ENCODE peak calls at places on chromosomes 13 and 19, in seven cellular contexts. C is substantia nigra; U is stimulated activated CD4-positive, alpha-beta T cell treated with anti-CD3 and anti-CD28 coated beads, Interleukin-4, amount 100 ng/mL, for 1 hour; D is aorta; Z is frontal cortex; N is activated naive CD8-positive, alpha-beta T cell treated with anti-CD3 and anti-CD28 coated beads for 36 hours; I is NCI-H510A. X is an unnamed sample.

GRCh38 chr13:114151565-114152284 is 19.3 kb upstream of the RASA3 start:
- DNase-seq in C (no peak), U (peak; percentile 58), D (peak; percentile 70), Z (no peak), N (peak; percentile 63), I (peak; percentile 53), X (peak; percentile 78)

GRCh38 chr13:111371211-111371610 is 50.8 kb downstream of the TEX29 start:
- DNase-seq in C (no peak), U (no peak), D (no peak), Z (no peak), N (no peak), I (no peak), X (no peak)

GRCh38 chr19:39941615-39942507 is 7.4 kb upstream of the FCGBP start:
- DNase-seq in C (no peak), U (peak; percentile 21), D (no peak), Z (no peak), N (peak; percentile 58), I (no peak), X (no peak)

GRCh38 chr19:6891761-6892385 is 4.5 kb downstream of the ADGRE1 start:
- DNase-seq in C (no peak), U (no peak), D (no peak), Z (peak; percentile 14), N (no peak), I (no peak), X (no peak)

GRCh38 chr13:40306817-40307216 is 359.6 kb downstream of the FOXO1 start:
- DNase-seq in C (no peak), U (peak; percentile 21), D (no peak), Z (no peak), N (peak; percentile 24), I (no peak), X (no peak)

GRCh38 chr19:7690779-7691258 is 10.2 kb downstream of the TRAPPC5 start:
- DNase-seq in C (no peak), U (no peak), D (no peak), Z (no peak), N (no peak), I (no peak), X (no peak)

GRCh38 chr13:81639984-81640582 is 1299.2 kb upstream of the SPRY2 start:
- DNase-seq in C (no peak), U (no peak), D (no peak), Z (no peak), N (no peak), I (no peak), X (no peak)

GRCh38 chr13:114020750-114021463 is 47.0 kb upstream of the C13orf46 start:
- DNase-seq in C (no peak), U (no peak), D (peak; percentile 50), Z (no peak), N (no peak), I (no peak), X (no peak)

GRCh38 chr13:84139561-84140158 is 257.4 kb upstream of the SLITRK1 start:
- DNase-seq in C (no peak), U (no peak), D (no peak), Z (no peak), N (no peak), I (no peak), X (no peak)

GRCh38 chr19:23996549-23996948 is 81.9 kb downstream of the ZNF726 start:
- DNase-seq in C (no peak), U (no peak), D (no peak), Z (no peak), N (peak; percentile 10), I (no peak), X (no peak)

GRCh38 chr13:99432637-99433542 is 68.4 kb upstream of the TM9SF2 start:
- DNase-seq in C (peak; percentile 28), U (peak; percentile 85), D (peak; percentile 86), Z (peak; percentile 55), N (peak; percentile 93), I (no peak), X (peak; percentile 94)

GRCh38 chr13:26474286-26474685 is 83.2 kb upstream of the WASF3 start:
- DNase-seq in C (no peak), U (no peak), D (no peak), Z (no peak), N (no peak), I (no peak), X (no peak)

GRCh38 chr19:15779756-15780476 is 7.5 kb upstream of the OR10H5 start:
- DNase-seq in C (peak; percentile 89), U (no peak), D (peak; percentile 92), Z (peak; percentile 58), N (no peak), I (no peak), X (peak; percentile 88)

GRCh38 chr19:56170261-56170660 is 5.5 kb upstream of the GALP start:
- DNase-seq in C (no peak), U (no peak), D (no peak), Z (no peak), N (no peak), I (peak; percentile 66), X (no peak)

GRCh38 chr13:19818223-19818842 is 35.6 kb upstream of the PSPC1 start:
- DNase-seq in C (peak; percentile 9), U (peak; percentile 34), D (peak; percentile 77), Z (no peak), N (peak; percentile 45), I (no peak), X (no peak)

GRCh38 chr19:56976995-56977906 is 136.7 kb upstream of the PEG3 start:
- DNase-seq in C (no peak), U (no peak), D (no peak), Z (no peak), N (no peak), I (no peak), X (no peak)

GRCh38 chr19:4043410-4043809 is 23.3 kb downstream of the ZBTB7A start:
- DNase-seq in C (no peak), U (no peak), D (no peak), Z (no peak), N (no peak), I (no peak), X (no peak)

GRCh38 chr19:16946951-16947940 is 58.4 kb downstream of the F2RL3 start:
- DNase-seq in C (no peak), U (no peak), D (no peak), Z (no peak), N (no peak), I (no peak), X (peak; percentile 74)

GRCh38 chr13:50326271-50326670 is 311.0 kb downstream of the KCNRG start:
- DNase-seq in C (no peak), U (no peak), D (no peak), Z (no peak), N (no peak), I (no peak), X (no peak)

GRCh38 chr13:112374271-112374670 is 1.9 kb upstream of the SPACA7 start:
- DNase-seq in C (no peak), U (no peak), D (no peak), Z (no peak), N (no peak), I (no peak), X (peak; percentile 58)

GRCh38 chr13:52127378-52127777 is 1.5 kb downstream of the NEK5 start:
- DNase-seq in C (no peak), U (no peak), D (no peak), Z (no peak), N (no peak), I (no peak), X (no peak)

GRCh38 chr13:108227651-108228272 is 9.6 kb downstream of the ABHD13 start:
- DNase-seq in C (no peak), U (no peak), D (no peak), Z (no peak), N (no peak), I (no peak), X (no peak)

GRCh38 chr13:46953331-46953730 is 56.5 kb upstream of the HTR2A start:
- DNase-seq in C (no peak), U (no peak), D (no peak), Z (no peak), N (no peak), I (no peak), X (no peak)

GRCh38 chr19:53091413-53091812 is 11.8 kb downstream of the ZNF160 start:
- DNase-seq in C (no peak), U (no peak), D (no peak), Z (no peak), N (no peak), I (no peak), X (no peak)

GRCh38 chr19:28196961-28197360 is 1016.0 kb downstream of the UQCRFS1 start:
- DNase-seq in C (no peak), U (no peak), D (no peak), Z (no peak), N (no peak), I (no peak), X (no peak)

GRCh38 chr13:109790071-109790470 is 3.7 kb upstream of the IRS2 start:
- DNase-seq in C (no peak), U (no peak), D (no peak), Z (no peak), N (no peak), I (no peak), X (no peak)

GRCh38 chr19:3053218-3053621 is 9.1 kb downstream of the TLE5 start:
- DNase-seq in C (no peak), U (no peak), D (no peak), Z (no peak), N (no peak), I (no peak), X (no peak)

GRCh38 chr19:54462072-54462712 is 1.4 kb downstream of the LENG9 start:
- DNase-seq in C (no peak), U (no peak), D (no peak), Z (no peak), N (no peak), I (no peak), X (no peak)

GRCh38 chr13:99357149-99357596 is 50.0 kb upstream of the GPR183 start:
- DNase-seq in C (no peak), U (peak; percentile 48), D (no peak), Z (no peak), N (peak; percentile 52), I (no peak), X (no peak)

GRCh38 chr13:89584058-89584457 is 1763.4 kb upstream of the MIR17HG start:
- DNase-seq in C (no peak), U (no peak), D (no peak), Z (no peak), N (no peak), I (no peak), X (no peak)

GRCh38 chr19:21891086-21891485 is 55.1 kb upstream of the ZNF43 start:
- DNase-seq in C (no peak), U (no peak), D (no peak), Z (no peak), N (no peak), I (no peak), X (no peak)

GRCh38 chr13:71864981-71865857 is 1.8 kb downstream of the DACH1 start:
- DNase-seq in C (no peak), U (peak; percentile 3), D (peak; percentile 73), Z (peak; percentile 16), N (peak; percentile 3), I (no peak), X (peak; percentile 82)

GRCh38 chr13:109760951-109761350 is 25.4 kb downstream of the IRS2 start:
- DNase-seq in C (no peak), U (no peak), D (no peak), Z (no peak), N (no peak), I (no peak), X (no peak)

GRCh38 chr19:45999653-46000121 is 4.4 kb downstream of the CCDC61 start:
- DNase-seq in C (peak; percentile 22), U (no peak), D (peak; percentile 83), Z (peak; percentile 71), N (no peak), I (peak; percentile 69), X (no peak)

GRCh38 chr19:40217921-40218890 is at the start of gene TTC9B:
- DNase-seq in C (peak; percentile 16), U (peak; percentile 65), D (no peak), Z (peak; percentile 76), N (peak; percentile 71), I (no peak), X (no peak)